ENCODE peak calls at places on chromosome 5, in eight cellular contexts. One of them, this sample, is unnamed.

GRCh38 chr5:111747336-111747735 is 9.7 kb downstream of the NREP start:
- DNase-seq in GM06990: no peak
- DNase-seq in nephron progenitor cell: no peak
- DNase-seq in SJSA1: no peak
- DNase-seq in effector CD8-positive, alpha-beta T cell: no peak
- DNase-seq in psoas muscle: no peak
- DNase-seq in neural progenitor cell: no peak
- DNase-seq in globus pallidus: no peak
- DNase-seq in this sample: no peak

GRCh38 chr5:128528126-128528525 is 9.9 kb downstream of the FBN2 start:
- DNase-seq in GM06990: no peak
- DNase-seq in nephron progenitor cell: no peak
- DNase-seq in SJSA1: no peak
- DNase-seq in effector CD8-positive, alpha-beta T cell: no peak
- DNase-seq in psoas muscle: no peak
- DNase-seq in neural progenitor cell: no peak
- DNase-seq in globus pallidus: no peak
- DNase-seq in this sample: no peak

GRCh38 chr5:68245325-68245724 is 29.8 kb downstream of the PIK3R1 start:
- DNase-seq in GM06990: no peak
- DNase-seq in nephron progenitor cell: no peak
- DNase-seq in SJSA1: no peak
- DNase-seq in effector CD8-positive, alpha-beta T cell: no peak
- DNase-seq in psoas muscle: no peak
- DNase-seq in neural progenitor cell: peak; percentile 45
- DNase-seq in globus pallidus: no peak
- DNase-seq in this sample: no peak

GRCh38 chr5:131783874-131784273 is 12.9 kb downstream of the FNIP1 start:
- DNase-seq in GM06990: no peak
- DNase-seq in nephron progenitor cell: no peak
- DNase-seq in SJSA1: no peak
- DNase-seq in effector CD8-positive, alpha-beta T cell: no peak
- DNase-seq in psoas muscle: no peak
- DNase-seq in neural progenitor cell: peak; percentile 54
- DNase-seq in globus pallidus: no peak
- DNase-seq in this sample: no peak

GRCh38 chr5:57434227-57434640 is 48.4 kb downstream of the ACTBL2 start:
- DNase-seq in GM06990: no peak
- DNase-seq in nephron progenitor cell: no peak
- DNase-seq in SJSA1: peak; percentile 80
- DNase-seq in effector CD8-positive, alpha-beta T cell: no peak
- DNase-seq in psoas muscle: no peak
- DNase-seq in neural progenitor cell: peak; percentile 55
- DNase-seq in globus pallidus: no peak
- DNase-seq in this sample: no peak

GRCh38 chr5:82347213-82347947 is 69.2 kb upstream of the RPS23 start:
- DNase-seq in GM06990: no peak
- DNase-seq in nephron progenitor cell: peak; percentile 31
- DNase-seq in SJSA1: peak; percentile 53
- DNase-seq in effector CD8-positive, alpha-beta T cell: no peak
- DNase-seq in psoas muscle: peak; percentile 44
- DNase-seq in neural progenitor cell: no peak
- DNase-seq in globus pallidus: peak; percentile 79
- DNase-seq in this sample: no peak

GRCh38 chr5:78586251-78586650 is 62.3 kb downstream of the LHFPL2 start:
- DNase-seq in GM06990: no peak
- DNase-seq in nephron progenitor cell: no peak
- DNase-seq in SJSA1: peak; percentile 90
- DNase-seq in effector CD8-positive, alpha-beta T cell: no peak
- DNase-seq in psoas muscle: peak; percentile 22
- DNase-seq in neural progenitor cell: no peak
- DNase-seq in globus pallidus: no peak
- DNase-seq in this sample: peak; percentile 95

GRCh38 chr5:124252094-124252750 is 494.2 kb downstream of the ZNF608 start:
- DNase-seq in GM06990: no peak
- DNase-seq in nephron progenitor cell: peak; percentile 24
- DNase-seq in SJSA1: no peak
- DNase-seq in effector CD8-positive, alpha-beta T cell: no peak
- DNase-seq in psoas muscle: no peak
- DNase-seq in neural progenitor cell: peak; percentile 52
- DNase-seq in globus pallidus: peak; percentile 43
- DNase-seq in this sample: no peak

GRCh38 chr5:17951392-17952169 is 317.3 kb downstream of the TAF11L14 start:
- DNase-seq in GM06990: no peak
- DNase-seq in nephron progenitor cell: peak; percentile 12
- DNase-seq in SJSA1: no peak
- DNase-seq in effector CD8-positive, alpha-beta T cell: no peak
- DNase-seq in psoas muscle: no peak
- DNase-seq in neural progenitor cell: peak; percentile 60
- DNase-seq in globus pallidus: no peak
- DNase-seq in this sample: no peak

GRCh38 chr5:33999986-34000385 is 7.9 kb downstream of the AMACR start:
- DNase-seq in GM06990: no peak
- DNase-seq in nephron progenitor cell: no peak
- DNase-seq in SJSA1: no peak
- DNase-seq in effector CD8-positive, alpha-beta T cell: no peak
- DNase-seq in psoas muscle: no peak
- DNase-seq in neural progenitor cell: no peak
- DNase-seq in globus pallidus: no peak
- DNase-seq in this sample: no peak

GRCh38 chr5:145189786-145190185 is 645.4 kb downstream of the PRELID2 start:
- DNase-seq in GM06990: no peak
- DNase-seq in nephron progenitor cell: no peak
- DNase-seq in SJSA1: no peak
- DNase-seq in effector CD8-positive, alpha-beta T cell: no peak
- DNase-seq in psoas muscle: no peak
- DNase-seq in neural progenitor cell: no peak
- DNase-seq in globus pallidus: no peak
- DNase-seq in this sample: no peak

GRCh38 chr5:116409591-116410296 is 164.9 kb downstream of the SEMA6A start:
- DNase-seq in GM06990: no peak
- DNase-seq in nephron progenitor cell: no peak
- DNase-seq in SJSA1: no peak
- DNase-seq in effector CD8-positive, alpha-beta T cell: no peak
- DNase-seq in psoas muscle: no peak
- DNase-seq in neural progenitor cell: no peak
- DNase-seq in globus pallidus: no peak
- DNase-seq in this sample: no peak

GRCh38 chr5:102666164-102666951 is 88.7 kb upstream of the PAM start:
- DNase-seq in GM06990: no peak
- DNase-seq in nephron progenitor cell: no peak
- DNase-seq in SJSA1: no peak
- DNase-seq in effector CD8-positive, alpha-beta T cell: no peak
- DNase-seq in psoas muscle: no peak
- DNase-seq in neural progenitor cell: peak; percentile 40
- DNase-seq in globus pallidus: no peak
- DNase-seq in this sample: peak; percentile 73

GRCh38 chr5:9523090-9523813 is 22.6 kb downstream of the SEMA5A start:
- DNase-seq in GM06990: no peak
- DNase-seq in nephron progenitor cell: no peak
- DNase-seq in SJSA1: peak; percentile 82
- DNase-seq in effector CD8-positive, alpha-beta T cell: no peak
- DNase-seq in psoas muscle: no peak
- DNase-seq in neural progenitor cell: no peak
- DNase-seq in globus pallidus: no peak
- DNase-seq in this sample: no peak

GRCh38 chr5:43000914-43001313 is 39.2 kb downstream of the ANXA2R start:
- DNase-seq in GM06990: no peak
- DNase-seq in nephron progenitor cell: no peak
- DNase-seq in SJSA1: no peak
- DNase-seq in effector CD8-positive, alpha-beta T cell: no peak
- DNase-seq in psoas muscle: no peak
- DNase-seq in neural progenitor cell: no peak
- DNase-seq in globus pallidus: no peak
- DNase-seq in this sample: no peak

GRCh38 chr5:180696116-180696515 is 43.7 kb downstream of the OR2Y1 start:
- DNase-seq in GM06990: no peak
- DNase-seq in nephron progenitor cell: no peak
- DNase-seq in SJSA1: no peak
- DNase-seq in effector CD8-positive, alpha-beta T cell: no peak
- DNase-seq in psoas muscle: no peak
- DNase-seq in neural progenitor cell: no peak
- DNase-seq in globus pallidus: no peak
- DNase-seq in this sample: no peak

GRCh38 chr5:17732351-17732923 is 98.2 kb downstream of the TAF11L14 start:
- DNase-seq in GM06990: no peak
- DNase-seq in nephron progenitor cell: no peak
- DNase-seq in SJSA1: no peak
- DNase-seq in effector CD8-positive, alpha-beta T cell: no peak
- DNase-seq in psoas muscle: no peak
- DNase-seq in neural progenitor cell: no peak
- DNase-seq in globus pallidus: peak; percentile 13
- DNase-seq in this sample: no peak

GRCh38 chr5:81239613-81240012 is 6.5 kb downstream of the CKMT2 start:
- DNase-seq in GM06990: no peak
- DNase-seq in nephron progenitor cell: no peak
- DNase-seq in SJSA1: no peak
- DNase-seq in effector CD8-positive, alpha-beta T cell: no peak
- DNase-seq in psoas muscle: no peak
- DNase-seq in neural progenitor cell: no peak
- DNase-seq in globus pallidus: peak; percentile 49
- DNase-seq in this sample: no peak

GRCh38 chr5:23007226-23007625 is 154.1 kb upstream of the CDH12 start:
- DNase-seq in GM06990: no peak
- DNase-seq in nephron progenitor cell: no peak
- DNase-seq in SJSA1: no peak
- DNase-seq in effector CD8-positive, alpha-beta T cell: no peak
- DNase-seq in psoas muscle: no peak
- DNase-seq in neural progenitor cell: no peak
- DNase-seq in globus pallidus: no peak
- DNase-seq in this sample: no peak

GRCh38 chr5:91072891-91073290 is 310.2 kb downstream of the ARRDC3 start:
- DNase-seq in GM06990: no peak
- DNase-seq in nephron progenitor cell: no peak
- DNase-seq in SJSA1: no peak
- DNase-seq in effector CD8-positive, alpha-beta T cell: no peak
- DNase-seq in psoas muscle: no peak
- DNase-seq in neural progenitor cell: no peak
- DNase-seq in globus pallidus: no peak
- DNase-seq in this sample: no peak

GRCh38 chr5:32231929-32232328 is 57.8 kb upstream of the GOLPH3 start:
- DNase-seq in GM06990: no peak
- DNase-seq in nephron progenitor cell: no peak
- DNase-seq in SJSA1: no peak
- DNase-seq in effector CD8-positive, alpha-beta T cell: no peak
- DNase-seq in psoas muscle: no peak
- DNase-seq in neural progenitor cell: no peak
- DNase-seq in globus pallidus: no peak
- DNase-seq in this sample: no peak

GRCh38 chr5:64570395-64570996 is 64.7 kb downstream of the RGS7BP start:
- DNase-seq in GM06990: no peak
- DNase-seq in nephron progenitor cell: no peak
- DNase-seq in SJSA1: no peak
- DNase-seq in effector CD8-positive, alpha-beta T cell: no peak
- DNase-seq in psoas muscle: no peak
- DNase-seq in neural progenitor cell: no peak
- DNase-seq in globus pallidus: no peak
- DNase-seq in this sample: no peak